ENCODE peak calls at places on chromosomes 1 and 21, in ten cellular contexts. Q is IMR-90, H is stomach, O is OCI-LY7, B is heart right ventricle, L is left ventricle myocardium inferior, W is fibroblast of lung, P is cardiac muscle cell, J is hepatocyte, E is spleen. M is an unnamed sample.
A peak's percentile ranks its signal among the peaks of the same experiment; 100 is the strongest.

GRCh38 chr1:31750858-31751638 is 13.1 kb downstream of the ADGRB2 start:
- DNase-seq in Q (peak; percentile 77), H (no peak), O (peak; percentile 57), B (no peak), L (no peak), W (peak; percentile 88), P (peak; percentile 73), J (no peak), E (peak; percentile 85), M (no peak)

GRCh38 chr21:38267991-38268858 is 11.4 kb downstream of the KCNJ15 start:
- DNase-seq in Q (no peak), H (no peak), O (no peak), B (no peak), L (no peak), W (no peak), P (no peak), J (peak; percentile 38), E (no peak), M (no peak)

GRCh38 chr1:56866656-56867055 is 12.1 kb downstream of the C8A start:
- DNase-seq in Q (peak; percentile 88), H (no peak), O (no peak), B (no peak), L (no peak), W (peak; percentile 78), P (peak; percentile 13), J (no peak), E (no peak), M (no peak)

GRCh38 chr1:54574158-54574778 is 26.2 kb downstream of the ACOT11 start:
- DNase-seq in Q (no peak), H (no peak), O (no peak), B (no peak), L (no peak), W (no peak), P (no peak), J (no peak), E (peak; percentile 55), M (no peak)

GRCh38 chr1:35444519-35444774 is 112.8 kb downstream of the KIAA0319L start:
- DNase-seq in Q (no peak), H (no peak), O (no peak), B (no peak), L (no peak), W (no peak), P (no peak), J (no peak), E (no peak), M (no peak)

GRCh38 chr1:203612932-203613682 is 13.5 kb upstream of the ATP2B4 start:
- DNase-seq in Q (peak; percentile 66), H (no peak), O (peak; percentile 79), B (no peak), L (no peak), W (peak; percentile 27), P (peak; percentile 32), J (no peak), E (peak; percentile 34), M (no peak)

GRCh38 chr1:1053682-1054081 is 20.4 kb downstream of the RNF223 start:
- DNase-seq in Q (no peak), H (no peak), O (no peak), B (no peak), L (no peak), W (no peak), P (no peak), J (no peak), E (no peak), M (no peak)

GRCh38 chr1:19165501-19165900 is 44.6 kb downstream of the UBR4 start:
- DNase-seq in Q (no peak), H (no peak), O (no peak), B (no peak), L (no peak), W (peak; percentile 41), P (no peak), J (no peak), E (no peak), M (no peak)

GRCh38 chr1:110525250-110525597 is 6.2 kb upstream of the KCNA10 start:
- DNase-seq in Q (no peak), H (no peak), O (no peak), B (no peak), L (no peak), W (no peak), P (no peak), J (no peak), E (no peak), M (no peak)

GRCh38 chr1:110524311-110525249 is 5.6 kb upstream of the KCNA10 start:
- DNase-seq in Q (peak; percentile 30), H (peak; percentile 38), O (peak; percentile 61), B (peak; percentile 29), L (no peak), W (peak; percentile 14), P (peak; percentile 68), J (peak; percentile 72), E (no peak), M (no peak)

GRCh38 chr1:110526189-110526588 is 7.2 kb upstream of the KCNA10 start:
- DNase-seq in Q (no peak), H (no peak), O (no peak), B (no peak), L (no peak), W (no peak), P (no peak), J (no peak), E (no peak), M (no peak)

GRCh38 chr1:110519125-110519810 is at the start of gene KCNA10:
- DNase-seq in Q (no peak), H (no peak), O (no peak), B (no peak), L (no peak), W (no peak), P (no peak), J (no peak), E (no peak), M (no peak)

DNA sequence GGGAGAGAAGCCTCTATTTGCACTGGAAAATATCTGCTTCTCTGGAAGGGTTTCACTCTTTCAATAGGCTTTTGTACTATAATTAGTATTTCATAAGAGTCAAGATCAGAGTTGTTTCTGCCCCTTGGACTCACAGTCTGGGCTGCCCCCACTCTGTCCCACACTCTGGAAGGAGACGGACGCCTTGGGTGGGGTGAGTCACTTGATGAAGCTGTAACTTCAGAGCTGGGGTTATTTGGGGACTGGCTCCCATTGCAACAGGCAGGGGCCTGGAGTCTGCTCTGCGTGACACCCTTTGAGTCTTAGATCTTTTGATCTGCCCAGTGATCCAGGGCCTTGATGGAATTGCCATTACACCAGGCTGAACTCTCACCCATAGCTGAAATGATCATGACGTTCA is 4.0 kb upstream of the KCNA10 start:
- DNase-seq in Q (no peak), H (no peak), O (no peak), B (no peak), L (no peak), W (no peak), P (no peak), J (peak; percentile 25), E (no peak), M (no peak)
- H3K4me3 ChIP-seq in Q (no peak overlapping the region), H (no peak overlapping the region), O (no peak overlapping the region), B (no peak overlapping the region), L (no peak overlapping the region), W (no peak overlapping the region), P (no peak overlapping the region), J (no peak overlapping the region), E (no peak overlapping the region), M (no peak overlapping the region)

GRCh38 chr1:183922197-183922596 is 115.3 kb downstream of the COLGALT2 start:
- DNase-seq in Q (no peak), H (no peak), O (no peak), B (no peak), L (no peak), W (no peak), P (no peak), J (no peak), E (no peak), M (no peak)

GRCh38 chr1:183920651-183921050 is 115.7 kb downstream of the RGL1 start:
- DNase-seq in Q (no peak), H (no peak), O (no peak), B (no peak), L (no peak), W (no peak), P (no peak), J (no peak), E (no peak), M (no peak)

GRCh38 chr1:183931646-183932271 is 105.8 kb downstream of the COLGALT2 start:
- DNase-seq in Q (no peak), H (no peak), O (no peak), B (no peak), L (no peak), W (no peak), P (no peak), J (no peak), E (no peak), M (no peak)

GRCh38 chr1:183926978-183927377 is 110.5 kb downstream of the COLGALT2 start:
- DNase-seq in Q (peak; percentile 75), H (no peak), O (no peak), B (no peak), L (no peak), W (peak; percentile 81), P (peak; percentile 85), J (peak; percentile 56), E (no peak), M (no peak)

GRCh38 chr1:183925947-183926346 is 111.6 kb downstream of the COLGALT2 start:
- DNase-seq in Q (no peak), H (no peak), O (no peak), B (no peak), L (no peak), W (no peak), P (no peak), J (peak; percentile 21), E (no peak), M (no peak)
- H3K36me3 ChIP-seq in Q (peaks cover 12% of the 10 kb centered on the region), H (peaks cover 48% of the 10 kb centered on the region), O (no peaks in the 10 kb centered on the region), B (peaks cover 44% of the 10 kb centered on the region), L (peaks cover 84% of the 10 kb centered on the region), W (peaks cover 9% of the 10 kb centered on the region), P (peaks cover 49% of the 10 kb centered on the region), J (no peaks in the 10 kb centered on the region), E (no peaks in the 10 kb centered on the region), M (peaks cover 38% of the 10 kb centered on the region)

GRCh38 chr1:33339413-33339812 is 18.5 kb upstream of the A3GALT2 start:
- DNase-seq in Q (no peak), H (no peak), O (no peak), B (no peak), L (no peak), W (no peak), P (peak; percentile 52), J (no peak), E (no peak), M (no peak)

GRCh38 chr1:33341190-33341589 is 20.3 kb upstream of the A3GALT2 start:
- DNase-seq in Q (no peak), H (no peak), O (no peak), B (no peak), L (no peak), W (no peak), P (no peak), J (no peak), E (no peak), M (no peak)

GRCh38 chr1:33343539-33343938 is 22.6 kb upstream of the A3GALT2 start:
- DNase-seq in Q (no peak), H (no peak), O (no peak), B (no peak), L (no peak), W (peak; percentile 69), P (peak; percentile 87), J (no peak), E (no peak), M (no peak)

GRCh38 chr1:33344896-33345295 is 24.0 kb upstream of the A3GALT2 start:
- DNase-seq in Q (no peak), H (no peak), O (no peak), B (no peak), L (no peak), W (no peak), P (no peak), J (no peak), E (no peak), M (no peak)

DNA sequence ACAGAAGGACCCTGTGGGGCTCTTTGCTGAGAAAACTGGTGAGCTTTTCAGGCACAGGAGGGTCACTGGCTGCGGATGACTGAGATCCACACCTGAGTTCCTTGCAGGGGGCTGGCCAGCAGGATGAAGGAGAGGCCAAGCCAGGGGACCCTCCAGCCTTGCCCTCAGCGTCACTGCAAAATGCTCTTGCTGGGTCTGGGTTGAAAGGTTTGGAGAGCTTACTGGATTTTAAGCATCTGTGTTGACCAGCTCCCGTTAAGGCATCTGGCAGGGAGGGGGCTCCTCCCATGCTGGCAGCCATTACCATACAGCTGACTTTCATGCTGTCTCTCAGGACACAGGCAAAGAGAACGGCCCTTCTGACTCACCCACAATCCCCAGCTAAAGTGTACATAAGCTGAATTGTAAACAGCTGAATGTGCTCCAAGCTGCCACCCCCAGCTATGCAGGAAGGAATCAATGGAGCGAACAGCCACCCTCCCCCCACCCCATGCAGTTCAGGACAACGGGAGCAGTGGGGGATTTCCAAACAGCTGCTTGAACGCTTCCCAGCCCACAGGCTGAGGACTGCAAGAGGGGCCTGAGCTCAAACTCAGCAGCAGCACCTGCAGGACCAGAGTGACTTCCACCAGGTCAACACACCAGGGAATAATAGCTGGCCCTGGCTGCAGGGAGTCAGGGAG is 21.3 kb upstream of the A3GALT2 start:
- DNase-seq in Q (peak; percentile 99), H (peak; percentile 87), O (peak; percentile 13), B (peak; percentile 69), L (peak; percentile 80), W (peak; percentile 99), P (peak; percentile 98), J (peak; percentile 91), E (no peak), M (peak; percentile 94)
- H3K27ac ChIP-seq in Q (peak overlapping the region; percentile 81), H (peak overlapping the region; percentile 99), O (no peak overlapping the region), B (peak overlapping the region; percentile 73), L (peak overlapping the region; percentile 99), W (peak overlapping the region; percentile 86), P (peak overlapping the region; percentile 11), J (peak overlapping the region; percentile 96), E (peak overlapping the region; percentile 98), M (peak overlapping the region; percentile 1)

GRCh38 chr1:235933017-235933416 is 66.3 kb upstream of the LYST start:
- DNase-seq in Q (no peak), H (no peak), O (no peak), B (no peak), L (no peak), W (peak; percentile 32), P (no peak), J (no peak), E (no peak), M (no peak)

GRCh38 chr1:235931181-235931738 is 64.6 kb upstream of the LYST start:
- DNase-seq in Q (no peak), H (no peak), O (peak; percentile 56), B (no peak), L (no peak), W (no peak), P (no peak), J (no peak), E (no peak), M (no peak)

GRCh38 chr1:235935506-235936224 is 69.0 kb upstream of the LYST start:
- DNase-seq in Q (no peak), H (no peak), O (peak; percentile 37), B (no peak), L (no peak), W (no peak), P (no peak), J (no peak), E (no peak), M (no peak)

GRCh38 chr1:235932090-235932510 is 65.4 kb upstream of the LYST start:
- DNase-seq in Q (no peak), H (peak; percentile 64), O (peak; percentile 41), B (no peak), L (no peak), W (no peak), P (no peak), J (no peak), E (peak; percentile 84), M (no peak)

DNA sequence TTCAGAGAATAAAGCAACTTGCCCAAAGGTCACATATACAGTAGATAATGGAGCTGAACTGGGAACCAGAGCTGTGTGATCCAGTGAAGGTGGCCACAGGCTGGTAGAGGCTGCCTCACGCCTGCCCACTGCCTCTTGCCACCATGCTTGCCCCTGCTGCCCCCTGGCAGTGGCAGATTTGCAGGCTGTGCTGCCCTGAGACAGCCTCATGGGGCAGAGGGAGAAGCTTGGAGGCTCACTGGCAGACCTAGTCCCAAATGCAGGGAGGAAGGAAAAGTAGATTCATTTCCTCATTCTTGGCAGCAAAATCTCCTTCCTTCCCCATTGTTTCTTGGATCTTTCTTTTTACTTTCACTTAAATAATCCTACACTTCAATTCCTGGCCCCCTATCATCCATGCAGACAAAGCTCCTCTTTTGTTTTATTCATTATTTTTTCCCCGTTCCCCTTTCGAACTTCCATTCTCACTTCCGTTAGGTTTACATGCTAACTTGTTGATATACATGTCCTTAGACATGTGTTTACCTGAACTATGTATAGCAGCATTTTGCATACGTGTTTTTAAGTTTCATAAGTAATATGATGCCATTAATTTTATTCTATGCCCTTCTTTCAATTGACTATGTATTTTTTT is 66.9 kb upstream of the LYST start:
- DNase-seq in Q (no peak), H (no peak), O (no peak), B (no peak), L (no peak), W (no peak), P (no peak), J (no peak), E (no peak), M (no peak)
- H3K4me3 ChIP-seq in Q (no peak overlapping the region), H (no peak overlapping the region), O (no peak overlapping the region), B (no peak overlapping the region), L (no peak overlapping the region), W (no peak overlapping the region), P (no peak overlapping the region), J (no peak overlapping the region), E (no peak overlapping the region), M (no peak overlapping the region)